ENCODE peak calls at places on chromosomes 13 and 19, in four cellular contexts. Q, G, V and F are unnamed samples.

GRCh38 chr13:99421271-99421670 is 80.0 kb upstream of the TM9SF2 start:
- DNase-seq in V (no peak), G (no peak), Q (no peak), F (no peak)

GRCh38 chr13:20425819-20426219 is 99.8 kb downstream of the CRYL1 start:
- DNase-seq in V (no peak), Q (no peak), G (no peak), F (no peak)

GRCh38 chr19:7748756-7749155 is 1.4 kb upstream of the CD209 start:
- DNase-seq in Q (peak; percentile 14), G (no peak), V (no peak), F (peak; percentile 62)

GRCh38 chr13:40559915-40560314 is 106.5 kb downstream of the FOXO1 start:
- DNase-seq in Q (no peak), V (no peak), G (no peak), F (no peak)

GRCh38 chr13:96020155-96020575 is 33.0 kb downstream of the UGGT2 start:
- DNase-seq in Q (peak; percentile 75), G (peak; percentile 39), V (peak; percentile 23), F (no peak)

GRCh38 chr19:40744554-40745401 is 5.5 kb downstream of the ACTMAP start:
- DNase-seq in V (no peak), G (peak; percentile 64), Q (peak; percentile 21), F (peak; percentile 54)

GRCh38 chr19:39405930-39406655 is 554 bp upstream of the ZFP36 start:
- DNase-seq in V (no peak), Q (no peak), G (no peak), F (peak; percentile 78)

GRCh38 chr19:39858541-39858940 is 12.4 kb upstream of the FBL start:
- DNase-seq in G (peak; percentile 71), Q (peak; percentile 35), V (no peak), F (peak; percentile 54)

GRCh38 chr19:18346091-18346490 is 5.7 kb downstream of the PGPEP1 start:
- DNase-seq in Q (no peak), V (no peak), G (no peak), F (peak; percentile 31)

GRCh38 chr19:12994701-12995595 is at the start of gene NFIX:
- DNase-seq in Q (peak; percentile 24), V (no peak), G (peak; percentile 73), F (no peak)

GRCh38 chr13:46743191-46743590 is 53.8 kb downstream of the ESD start:
- DNase-seq in V (no peak), G (no peak), Q (no peak), F (no peak)

GRCh38 chr13:112969692-112970338 is 801 bp downstream of the MCF2L start:
- DNase-seq in G (no peak), V (no peak), Q (no peak), F (no peak)
- TF ChIP-seq ETV6 in G (no peak), V (no peak), Q (no peak), F (no peak)

DNA sequence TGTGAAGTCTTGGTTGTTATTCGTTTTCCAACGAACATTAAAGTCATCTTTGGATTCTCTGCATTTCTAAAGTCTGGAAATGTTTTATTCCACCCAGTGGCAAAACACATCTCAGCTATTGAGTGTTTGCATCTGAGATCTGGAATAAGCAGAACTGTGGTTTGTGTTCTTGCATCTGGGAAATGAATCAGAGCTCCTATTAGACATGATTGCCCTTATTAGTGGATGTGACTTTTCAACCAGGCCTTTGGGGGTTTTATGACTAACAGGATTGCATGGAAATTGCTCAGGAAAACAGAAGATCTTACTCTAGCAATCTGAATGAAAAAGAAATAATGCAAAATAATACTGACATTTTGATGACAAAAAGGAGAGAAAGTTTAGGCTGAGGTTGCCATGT is 488.8 kb downstream of the IRS2 start:
- DNase-seq in Q (no peak), G (no peak), V (no peak), F (no peak)
- TF ChIP-seq ETV6 in Q (no peak), G (no peak), V (no peak), F (no peak)

GRCh38 chr13:50779443-50780200 is 63.9 kb downstream of the DLEU7 start:
- DNase-seq in V (no peak), G (no peak), Q (no peak), F (no peak)
- TF ChIP-seq ETV6 in V (no peak), G (no peak), Q (no peak), F (no peak)

GRCh38 chr19:6039541-6040225 is 61.7 kb upstream of the RANBP3 start:
- DNase-seq in Q (no peak), G (no peak), V (no peak), F (no peak)
- TF ChIP-seq ETV6 in Q (no peak), G (no peak), V (no peak), F (no peak)

DNA sequence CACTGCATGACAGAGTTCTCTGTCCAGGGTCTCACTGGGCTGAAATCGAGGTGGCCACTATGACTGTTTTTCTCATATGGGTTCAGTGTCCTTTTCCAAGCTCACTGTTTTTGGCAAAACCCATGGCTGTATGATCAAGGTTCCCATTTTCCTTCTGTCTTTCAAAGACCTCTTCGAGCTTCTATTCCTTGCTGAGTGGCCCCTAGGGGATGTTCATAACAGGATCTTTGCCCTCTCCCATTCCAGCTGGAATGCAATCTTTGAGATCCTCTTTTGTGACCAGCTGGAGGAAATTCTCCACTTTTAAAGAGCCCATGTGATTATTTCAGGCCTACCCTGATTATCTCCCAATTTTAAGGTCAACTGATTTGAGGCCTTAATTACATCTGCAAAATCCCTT is 572.5 kb upstream of the SLC10A2 start:
- DNase-seq in G (no peak), V (no peak), Q (no peak), F (no peak)
- TF ChIP-seq ETV6 in G (no peak), V (no peak), Q (no peak), F (no peak)

GRCh38 chr19:54420383-54421168 is 5.3 kb downstream of the TTYH1 start:
- DNase-seq in Q (peak; percentile 97), G (peak; percentile 30), V (no peak), F (peak; percentile 89)
- TF ChIP-seq ETV6 in Q (no peak), G (no peak), V (no peak), F (no peak)